ENCODE peak calls at places on chromosomes 3 and 15, in nine cellular contexts. F is activated gamma-delta T cell treated with Interleukin-2 at 50 U/mL for 16 hours; U is AG08396; J is astrocyte of the cerebellum; X is choroid plexus epithelial cell; H is T-helper 9 cell; Q is activated T-cell treated with anti-CD3 and anti-CD28 coated beads, Interleukin-2, amount 50 U/mL, for 48 hours; O is GDM1; Y is naive thymus-derived CD8-positive, alpha-beta T cell. R is an unnamed sample.

GRCh38 chr3:25456723-25457122 is 28.7 kb downstream of the RARB start:
- DNase-seq in F (no peak), U (no peak), J (no peak), X (no peak), H (no peak), Q (no peak), O (no peak), Y (no peak), R (no peak)

GRCh38 chr3:188299068-188299467 is 145.1 kb downstream of the LPP start:
- DNase-seq in F (no peak), U (no peak), J (no peak), X (no peak), H (no peak), Q (no peak), O (no peak), Y (no peak), R (no peak)

GRCh38 chr3:99625643-99626414 is 12.6 kb upstream of the COL8A1 start:
- DNase-seq in F (no peak), U (peak; percentile 28), J (no peak), X (peak; percentile 52), H (no peak), Q (no peak), O (no peak), Y (no peak), R (peak; percentile 12)

GRCh38 chr3:23103764-23104163 is 99.4 kb upstream of the UBE2E2 start:
- DNase-seq in F (no peak), U (no peak), J (no peak), X (no peak), H (no peak), Q (no peak), O (no peak), Y (no peak), R (no peak)

GRCh38 chr15:58247803-58248503 is 109.8 kb downstream of the AQP9 start:
- DNase-seq in F (no peak), U (no peak), J (no peak), X (no peak), H (no peak), Q (no peak), O (no peak), Y (no peak), R (peak; percentile 15)

GRCh38 chr15:53445531-53445930 is 313.9 kb downstream of the WDR72 start:
- DNase-seq in F (no peak), U (no peak), J (no peak), X (no peak), H (no peak), Q (no peak), O (no peak), Y (no peak), R (no peak)

GRCh38 chr3:101942356-101942755 is 93.0 kb downstream of the NFKBIZ start:
- DNase-seq in F (no peak), U (no peak), J (no peak), X (peak; percentile 30), H (no peak), Q (no peak), O (no peak), Y (no peak), R (peak; percentile 8)

GRCh38 chr15:58701376-58701775 is 48.1 kb downstream of the ADAM10 start:
- DNase-seq in F (no peak), U (no peak), J (no peak), X (no peak), H (no peak), Q (no peak), O (no peak), Y (no peak), R (no peak)

GRCh38 chr3:194548346-194549321 is 61.8 kb upstream of the ATP13A3 start:
- DNase-seq in F (no peak), U (no peak), J (peak; percentile 20), X (peak; percentile 63), H (no peak), Q (no peak), O (no peak), Y (no peak), R (no peak)

GRCh38 chr15:63514533-63514943 is 10.1 kb downstream of the USP3 start:
- DNase-seq in F (no peak), U (no peak), J (no peak), X (peak; percentile 85), H (no peak), Q (no peak), O (no peak), Y (no peak), R (peak; percentile 43)

GRCh38 chr3:184352149-184352785 is 9.1 kb downstream of the CLCN2 start:
- DNase-seq in F (no peak), U (no peak), J (no peak), X (no peak), H (no peak), Q (no peak), O (no peak), Y (no peak), R (no peak)

GRCh38 chr3:193897791-193898190 is 238.2 kb upstream of the HES1 start:
- DNase-seq in F (no peak), U (no peak), J (no peak), X (no peak), H (no peak), Q (no peak), O (no peak), Y (no peak), R (no peak)

GRCh38 chr3:61663728-61664492 is 102.5 kb downstream of the PTPRG start:
- DNase-seq in F (no peak), U (peak; percentile 87), J (peak; percentile 99), X (peak; percentile 98), H (no peak), Q (no peak), O (no peak), Y (no peak), R (peak; percentile 91)

GRCh38 chr3:50381315-50381714 is 22.0 kb upstream of the TMEM115 start:
- DNase-seq in F (no peak), U (no peak), J (no peak), X (no peak), H (no peak), Q (no peak), O (no peak), Y (no peak), R (no peak)

GRCh38 chr15:90019611-90020010 is 18.5 kb downstream of the ZNF710 start:
- DNase-seq in F (no peak), U (no peak), J (no peak), X (no peak), H (no peak), Q (no peak), O (no peak), Y (no peak), R (no peak)

GRCh38 chr3:42544492-42545283 is 37.1 kb downstream of the SEC22C start:
- DNase-seq in F (no peak), U (no peak), J (no peak), X (peak; percentile 30), H (no peak), Q (no peak), O (no peak), Y (no peak), R (peak; percentile 14)

GRCh38 chr15:78789615-78790014 is 21.6 kb downstream of the ADAMTS7 start:
- DNase-seq in F (no peak), U (no peak), J (no peak), X (no peak), H (no peak), Q (no peak), O (no peak), Y (no peak), R (no peak)

GRCh38 chr15:79209116-79209515 is 73.4 kb upstream of the ANKRD34C start:
- DNase-seq in F (no peak), U (no peak), J (no peak), X (no peak), H (no peak), Q (no peak), O (no peak), Y (no peak), R (no peak)

GRCh38 chr15:69154684-69155083 is 5.8 kb upstream of the GLCE start:
- DNase-seq in F (no peak), U (peak; percentile 64), J (peak; percentile 23), X (peak; percentile 88), H (no peak), Q (no peak), O (no peak), Y (no peak), R (peak; percentile 64)

GRCh38 chr3:84985795-84986194 is 27.0 kb downstream of the CADM2 start:
- DNase-seq in F (no peak), U (no peak), J (no peak), X (no peak), H (no peak), Q (no peak), O (no peak), Y (no peak), R (no peak)

GRCh38 chr3:63662500-63662899 is 10.0 kb downstream of the SNTN start:
- DNase-seq in F (no peak), U (peak; percentile 12), J (no peak), X (no peak), H (no peak), Q (no peak), O (no peak), Y (no peak), R (peak; percentile 57)

GRCh38 chr15:65408370-65409283 is 14.1 kb downstream of the IGDCC4 start:
- DNase-seq in F (no peak), U (no peak), J (peak; percentile 58), X (peak; percentile 60), H (no peak), Q (no peak), O (no peak), Y (no peak), R (no peak)

GRCh38 chr3:62051506-62051905 is 321.8 kb downstream of the FEZF2 start:
- DNase-seq in F (no peak), U (no peak), J (peak; percentile 16), X (peak; percentile 60), H (no peak), Q (no peak), O (no peak), Y (no peak), R (no peak)